ENCODE peak calls at places on chromosomes 12 and 14, in ten cellular contexts. M is stimulated activated CD8-positive, alpha-beta memory T cell treated with anti-CD3 and anti-CD28 coated beads, Interleukin-4, amount 100 ng/mL, for 1 hour; L is ELF-1; B is pons; F is GM12878; E is globus pallidus; X is AG04449; O is Calu3; V is cardiac muscle cell; S is left lung. G is an unnamed sample.

GRCh38 chr14:74975059-74975810 is 19.8 kb upstream of the PGF start:
- DNase-seq in M (no peak), S (no peak), L (no peak), B (no peak), V (peak), E (no peak), F (no peak), X (no peak), O (no peak), G (peak)

GRCh38 chr14:20413785-20414117 is 450 bp upstream of the TEP1 start:
- DNase-seq in F (no peak), S (no peak), O (no peak), B (peak), V (no peak), E (peak), X (no peak), M (no peak), L (no peak), G (no peak)

GRCh38 chr14:32129124-32129523 is 52.0 kb downstream of the ARHGAP5 start:
- DNase-seq in X (no peak), S (no peak), F (no peak), V (peak), E (no peak), O (no peak), L (no peak), B (peak), M (no peak), G (peak)

GRCh38 chr12:116695464-116695725 is 42.5 kb downstream of the SPRING1 start:
- DNase-seq in V (no peak), L (no peak), F (no peak), X (no peak), S (no peak), O (no peak), E (no peak), B (no peak), M (no peak), G (no peak)

GRCh38 chr14:34496679-34497513 is 34.9 kb upstream of the SPTSSA start:
- DNase-seq in B (peak), V (peak), E (peak), O (peak), M (no peak), S (peak), L (peak), X (peak), F (no peak), G (peak)

GRCh38 chr14:102389261-102389660 is 26.5 kb downstream of the TECPR2 start:
- DNase-seq in O (no peak), L (no peak), F (no peak), M (no peak), X (no peak), B (no peak), S (no peak), E (no peak), V (no peak), G (no peak)

GRCh38 chr12:109542014-109542413 is 31.3 kb downstream of the MMAB start:
- DNase-seq in S (no peak), L (no peak), X (no peak), O (no peak), V (peak), E (no peak), B (no peak), F (no peak), M (no peak), G (peak)

GRCh38 chr12:128267246-128267622 is 264 bp downstream of the TMEM132C start:
- DNase-seq in M (no peak), L (no peak), V (no peak), E (no peak), F (no peak), B (no peak), X (no peak), O (no peak), S (no peak), G (no peak)

GRCh38 chr14:52455291-52456088 is 96.8 kb downstream of the TXNDC16 start:
- DNase-seq in X (peak), V (peak), E (no peak), B (no peak), F (no peak), L (no peak), S (no peak), O (no peak), M (no peak), G (peak)

GRCh38 chr12:29726321-29726692 is 57.4 kb downstream of the TMTC1 start:
- DNase-seq in M (no peak), B (peak), L (no peak), S (no peak), O (no peak), F (no peak), E (peak), X (no peak), V (peak), G (peak)

GRCh38 chr14:53924754-53925153 is 31.9 kb downstream of the BMP4 start:
- DNase-seq in M (no peak), B (no peak), E (no peak), O (no peak), V (peak), S (no peak), X (peak), L (no peak), F (no peak), G (peak)

GRCh38 chr12:112122823-112123690 is 2.3 kb upstream of the TRAFD1 start:
- DNase-seq in E (no peak), M (no peak), O (no peak), F (no peak), V (peak), B (no peak), X (no peak), S (no peak), L (no peak), G (peak)

GRCh38 chr14:95345032-95345431 is 25.3 kb upstream of the CLMN start:
- DNase-seq in S (no peak), B (no peak), L (no peak), O (no peak), F (no peak), X (no peak), V (no peak), M (no peak), E (no peak), G (no peak)

GRCh38 chr14:85112762-85113161 is 417.2 kb upstream of the FLRT2 start:
- DNase-seq in O (no peak), E (no peak), L (no peak), M (no peak), S (no peak), F (no peak), B (no peak), X (no peak), V (no peak), G (no peak)

GRCh38 chr12:81962126-81962856 is 203.1 kb upstream of the PPFIA2 start:
- DNase-seq in M (no peak), X (no peak), V (no peak), F (no peak), S (no peak), E (no peak), O (no peak), L (no peak), B (no peak), G (no peak)

GRCh38 chr14:79254069-79254775 is 957.1 kb downstream of the DIO2 start:
- DNase-seq in B (no peak), S (no peak), F (no peak), L (no peak), E (no peak), O (no peak), V (peak), M (no peak), X (peak), G (peak)

GRCh38 chr12:9036227-9036626 is 46.9 kb downstream of the KLRG1 start:
- DNase-seq in X (no peak), S (no peak), O (no peak), F (no peak), L (no peak), E (no peak), B (no peak), V (no peak), M (no peak), G (no peak)

GRCh38 chr12:18752280-18752920 is 14.5 kb downstream of the CAPZA3 start:
- DNase-seq in L (peak), X (peak), F (no peak), B (no peak), M (no peak), O (no peak), V (peak), E (no peak), S (no peak), G (peak)

GRCh38 chr14:63852817-63853730 is at the start of gene SYNE2:
- DNase-seq in M (peak), S (peak), F (no peak), X (no peak), B (no peak), V (peak), O (peak), E (peak), L (peak), G (peak)

GRCh38 chr12:130838284-130838950 is 633 bp downstream of the STX2 start:
- DNase-seq in O (peak), X (no peak), E (no peak), L (no peak), V (peak), S (peak), M (no peak), B (no peak), F (no peak), G (peak)

GRCh38 chr12:5078423-5078822 is 34.7 kb downstream of the KCNA5 start:
- DNase-seq in E (no peak), O (no peak), B (no peak), X (no peak), S (no peak), F (no peak), L (peak), M (no peak), V (no peak), G (no peak)

GRCh38 chr12:126668961-126669360 is 1598.0 kb upstream of the TMEM132C start:
- DNase-seq in S (no peak), F (no peak), M (no peak), O (no peak), E (no peak), V (peak), L (no peak), X (no peak), B (no peak), G (peak)

GRCh38 chr14:55813635-55814034 is 233.6 kb downstream of the KTN1 start:
- DNase-seq in F (no peak), X (no peak), S (no peak), E (no peak), O (no peak), M (no peak), V (no peak), L (no peak), B (no peak), G (no peak)

GRCh38 chr14:66117600-66117999 is 368.6 kb upstream of the CCDC196 start:
- DNase-seq in S (no peak), M (no peak), B (no peak), X (peak), E (no peak), L (no peak), O (peak), V (peak), F (no peak), G (peak)

GRCh38 chr14:92898732-92899131 is 24.2 kb upstream of the CHGA start:
- DNase-seq in S (no peak), L (no peak), M (no peak), F (no peak), B (no peak), X (no peak), V (no peak), E (no peak), O (no peak), G (no peak)

GRCh38 chr14:44778562-44778961 is 183.2 kb downstream of the KLHL28 start:
- DNase-seq in V (peak), L (peak), X (no peak), M (no peak), E (no peak), F (no peak), O (no peak), S (no peak), B (no peak), G (peak)

GRCh38 chr12:110330544-110330943 is 49.5 kb downstream of the ATP2A2 start:
- DNase-seq in M (no peak), B (peak), X (peak), F (no peak), V (peak), E (no peak), S (no peak), O (no peak), L (no peak), G (peak)

GRCh38 chr14:77516111-77516510 is 17.5 kb upstream of the ISM2 start:
- DNase-seq in M (no peak), F (no peak), L (no peak), B (no peak), X (no peak), V (no peak), S (no peak), O (no peak), E (no peak), G (no peak)

GRCh38 chr12:93089805-93090569 is 160.9 kb upstream of the EEA1 start:
- DNase-seq in E (no peak), L (no peak), O (peak), B (no peak), S (no peak), V (peak), F (no peak), X (peak), M (no peak), G (peak)

GRCh38 chr14:88326352-88327103 is 3.5 kb upstream of the KCNK10 start:
- DNase-seq in F (no peak), M (no peak), O (peak), E (no peak), V (no peak), L (peak), X (no peak), B (no peak), S (no peak), G (no peak)

GRCh38 chr14:59897757-59898383 is 22.1 kb upstream of the LRRC9 start:
- DNase-seq in B (peak), X (no peak), F (no peak), E (peak), L (peak), O (peak), S (no peak), V (peak), M (no peak), G (peak)

GRCh38 chr14:89207925-89208328 is 209.1 kb downstream of the FOXN3 start:
- DNase-seq in X (no peak), V (no peak), E (no peak), O (no peak), B (no peak), M (no peak), F (peak), S (no peak), L (no peak), G (no peak)